ENCODE peak calls at places on chromosomes 13 and 19, in nine cellular contexts. I, R, E, J, D, N, P, C and T are unnamed samples.

GRCh38 chr19:412356-413355 is 3.7 kb upstream of the C2CD4C start:
- DNase-seq in P (peak), I (peak), D (no peak), J (no peak), E (peak), N (peak), C (no peak), R (no peak), T (no peak)

GRCh38 chr13:42046448-42046847 is 2.0 kb upstream of the DGKH start:
- DNase-seq in N (no peak), E (no peak), C (no peak), D (no peak), I (no peak), J (no peak), P (no peak), R (no peak), T (no peak)

GRCh38 chr13:45895880-45896279 is 44.3 kb upstream of the SIAH3 start:
- DNase-seq in N (no peak), E (no peak), P (no peak), I (no peak), R (no peak), C (no peak), D (no peak), J (no peak), T (no peak)

GRCh38 chr19:42185281-42185680 is 32.2 kb downstream of the DEDD2 start:
- DNase-seq in D (no peak), J (no peak), I (no peak), R (no peak), E (no peak), N (no peak), C (no peak), P (no peak), T (no peak)

GRCh38 chr19:5321851-5322681 is 18.5 kb downstream of the PTPRS start:
- DNase-seq in D (peak), P (peak), C (no peak), N (no peak), E (peak), J (no peak), I (no peak), R (no peak), T (no peak)

GRCh38 chr13:84207509-84207908 is 325.2 kb upstream of the SLITRK1 start:
- DNase-seq in R (no peak), I (no peak), N (no peak), E (no peak), D (no peak), J (no peak), P (no peak), C (no peak), T (no peak)

GRCh38 chr13:48072304-48072703 is 22.6 kb downstream of the MED4 start:
- DNase-seq in C (no peak), E (no peak), R (no peak), J (no peak), N (no peak), D (no peak), I (no peak), P (no peak), T (no peak)

GRCh38 chr13:20305587-20305986 is 73.5 kb upstream of the GJB6 start:
- DNase-seq in I (no peak), E (no peak), P (no peak), N (no peak), R (no peak), D (no peak), C (no peak), J (no peak), T (no peak)

GRCh38 chr13:42981317-42981716 is 10.7 kb downstream of the EPSTI1 start:
- DNase-seq in C (no peak), I (no peak), R (no peak), J (no peak), D (no peak), N (no peak), E (no peak), P (no peak), T (no peak)

GRCh38 chr19:45508931-45509691 is 1.8 kb downstream of the VASP start:
- DNase-seq in J (peak), I (no peak), E (peak), D (peak), N (no peak), R (no peak), C (peak), P (peak), T (peak)

GRCh38 chr13:76293751-76294150 is 592.5 kb downstream of the KCTD12 start:
- DNase-seq in C (no peak), P (no peak), J (no peak), D (no peak), E (no peak), N (no peak), I (no peak), R (no peak), T (no peak)

GRCh38 chr19:10230904-10231623 is at the start of gene S1PR2:
- DNase-seq in J (peak), C (peak), I (peak), D (peak), R (peak), P (peak), N (no peak), E (peak), T (peak)

GRCh38 chr13:40762849-40763248 is 8.1 kb downstream of the MRPS31 start:
- DNase-seq in J (no peak), R (no peak), I (no peak), P (no peak), D (no peak), E (no peak), N (no peak), C (no peak), T (no peak)

GRCh38 chr13:51849145-51850101 is 4.4 kb upstream of the TMEM272 start:
- DNase-seq in I (no peak), D (peak), J (no peak), N (no peak), R (no peak), C (peak), E (peak), P (no peak), T (peak)

GRCh38 chr13:26460652-26461051 is 96.8 kb upstream of the WASF3 start:
- DNase-seq in P (no peak), N (no peak), D (no peak), I (no peak), E (no peak), R (no peak), J (peak), C (peak), T (no peak)

GRCh38 chr13:43675577-43675976 is 111.2 kb downstream of the ENOX1 start:
- DNase-seq in R (no peak), D (no peak), C (no peak), J (no peak), N (no peak), P (no peak), E (no peak), I (no peak), T (no peak)

GRCh38 chr19:29404951-29405727 is 120.7 kb upstream of the VSTM2B start:
- DNase-seq in I (peak), R (no peak), C (no peak), D (no peak), N (peak), J (no peak), P (no peak), E (peak), T (no peak)

GRCh38 chr19:2578911-2579677 is 103.2 kb downstream of the GADD45B start:
- DNase-seq in D (no peak), N (peak), P (peak), I (peak), R (peak), E (peak), J (peak), C (peak), T (peak)

GRCh38 chr19:37564624-37565369 is 29.8 kb downstream of the ZNF571 start:
- DNase-seq in N (no peak), E (no peak), C (no peak), D (no peak), P (no peak), R (no peak), J (no peak), I (no peak), T (no peak)

GRCh38 chr13:48842316-48842715 is 133.4 kb upstream of the FNDC3A start:
- DNase-seq in N (no peak), I (no peak), E (no peak), R (no peak), D (no peak), C (no peak), J (no peak), P (no peak), T (peak)

GRCh38 chr13:99086869-99087129 is 108.9 kb upstream of the DOCK9 start:
- DNase-seq in D (no peak), R (no peak), E (no peak), C (peak), J (no peak), P (no peak), I (no peak), N (no peak), T (no peak)

GRCh38 chr13:40688781-40689180 is 22.3 kb upstream of the FOXO1 start:
- DNase-seq in D (no peak), P (no peak), I (no peak), J (no peak), C (no peak), N (no peak), E (no peak), R (no peak), T (no peak)

GRCh38 chr19:39372941-39373340 is 18.0 kb downstream of the PAF1 start:
- DNase-seq in N (no peak), P (no peak), R (no peak), D (no peak), J (peak), C (no peak), I (no peak), E (no peak), T (no peak)

GRCh38 chr19:15398501-15399233 is 19.1 kb upstream of the AKAP8 start:
- DNase-seq in D (no peak), E (no peak), N (no peak), C (no peak), J (no peak), R (no peak), I (no peak), P (no peak), T (no peak)

GRCh38 chr19:53555352-53555751 is 17.4 kb downstream of the ZNF331 start:
- DNase-seq in R (no peak), D (no peak), C (no peak), I (no peak), N (no peak), J (no peak), E (no peak), P (no peak), T (no peak)

GRCh38 chr13:78589206-78589605 is 14.1 kb downstream of the POU4F1 start:
- DNase-seq in D (no peak), E (peak), C (peak), P (no peak), N (no peak), I (peak), J (no peak), R (no peak), T (peak)

GRCh38 chr13:50326271-50326670 is 311.0 kb downstream of the KCNRG start:
- DNase-seq in N (no peak), D (no peak), I (no peak), J (no peak), E (no peak), C (no peak), R (no peak), P (no peak), T (no peak)

GRCh38 chr13:86900906-86901305 is 770.3 kb upstream of the SLITRK5 start:
- DNase-seq in C (no peak), N (no peak), P (no peak), D (no peak), J (no peak), R (no peak), I (no peak), E (no peak), T (no peak)

GRCh38 chr13:74246398-74246975 is 112.3 kb upstream of the KLF12 start:
- DNase-seq in P (no peak), N (no peak), I (no peak), C (peak), R (no peak), D (no peak), E (no peak), J (no peak), T (no peak)

GRCh38 chr13:75505327-75505726 is 23.4 kb upstream of the TBC1D4 start:
- DNase-seq in C (no peak), D (no peak), P (no peak), R (no peak), I (no peak), J (no peak), N (no peak), E (no peak), T (no peak)

GRCh38 chr19:22257381-22257780 is 28.9 kb upstream of the ZNF729 start:
- DNase-seq in E (no peak), J (no peak), P (no peak), N (no peak), R (no peak), C (no peak), D (no peak), I (no peak), T (no peak)

GRCh38 chr19:14166448-14166847 is 30.1 kb upstream of the ASF1B start:
- DNase-seq in C (no peak), E (peak), J (no peak), D (no peak), N (no peak), P (no peak), R (no peak), I (no peak), T (no peak)